ENCODE peak calls at places on chromosomes 1 and 21, in five cellular contexts. One of them, this sample, is unnamed.

GRCh38 chr1:232837085-232837484 is 31.9 kb downstream of the MAP10 start:
- DNase-seq in hepatocyte: peak
- DNase-seq in AG04450: no peak
- DNase-seq in epithelial cell of prostate: no peak
- DNase-seq in right atrium auricular region: no peak
- DNase-seq in this sample: no peak

GRCh38 chr1:223525957-223526356 is 132.7 kb downstream of the CCDC185 start:
- DNase-seq in right atrium auricular region: no peak
- DNase-seq in AG04450: no peak
- DNase-seq in epithelial cell of prostate: no peak
- DNase-seq in hepatocyte: no peak
- DNase-seq in this sample: no peak

GRCh38 chr1:50970927-50971582 is 1.0 kb downstream of the CDKN2C start:
- DNase-seq in hepatocyte: no peak
- DNase-seq in right atrium auricular region: no peak
- DNase-seq in AG04450: no peak
- DNase-seq in epithelial cell of prostate: no peak
- DNase-seq in this sample: no peak

GRCh38 chr1:209222826-209223225 is 360.7 kb upstream of the CAMK1G start:
- DNase-seq in AG04450: no peak
- DNase-seq in epithelial cell of prostate: no peak
- DNase-seq in hepatocyte: no peak
- DNase-seq in right atrium auricular region: no peak
- DNase-seq in this sample: no peak

GRCh38 chr1:19636065-19636464 is 8.0 kb upstream of the NBL1 start:
- DNase-seq in right atrium auricular region: no peak
- DNase-seq in epithelial cell of prostate: no peak
- DNase-seq in AG04450: no peak
- DNase-seq in hepatocyte: no peak
- DNase-seq in this sample: no peak

GRCh38 chr1:232472485-232473041 is 157.4 kb downstream of the SIPA1L2 start:
- DNase-seq in epithelial cell of prostate: no peak
- DNase-seq in right atrium auricular region: no peak
- DNase-seq in hepatocyte: no peak
- DNase-seq in AG04450: peak
- DNase-seq in this sample: no peak

GRCh38 chr1:156154317-156154749 is 948 bp downstream of the SEMA4A start:
- DNase-seq in epithelial cell of prostate: no peak
- DNase-seq in AG04450: no peak
- DNase-seq in right atrium auricular region: no peak
- DNase-seq in hepatocyte: no peak
- DNase-seq in this sample: no peak

GRCh38 chr1:201064806-201065205 is 41.3 kb upstream of the KIF21B start:
- DNase-seq in right atrium auricular region: no peak
- DNase-seq in epithelial cell of prostate: no peak
- DNase-seq in hepatocyte: no peak
- DNase-seq in AG04450: no peak
- DNase-seq in this sample: no peak

GRCh38 chr1:38243106-38243505 is 196.5 kb upstream of the POU3F1 start:
- DNase-seq in AG04450: no peak
- DNase-seq in epithelial cell of prostate: no peak
- DNase-seq in hepatocyte: peak
- DNase-seq in right atrium auricular region: no peak
- DNase-seq in this sample: no peak

GRCh38 chr1:30472526-30472925 is 250.9 kb downstream of the MATN1 start:
- DNase-seq in right atrium auricular region: no peak
- DNase-seq in hepatocyte: no peak
- DNase-seq in AG04450: no peak
- DNase-seq in epithelial cell of prostate: no peak
- DNase-seq in this sample: no peak

GRCh38 chr1:92087542-92087941 is 7.4 kb downstream of the BTBD8 start:
- DNase-seq in hepatocyte: no peak
- DNase-seq in AG04450: no peak
- DNase-seq in right atrium auricular region: no peak
- DNase-seq in epithelial cell of prostate: no peak
- DNase-seq in this sample: no peak

GRCh38 chr1:56586502-56586901 is 7.1 kb upstream of the PLPP3 start:
- DNase-seq in AG04450: no peak
- DNase-seq in epithelial cell of prostate: no peak
- DNase-seq in right atrium auricular region: no peak
- DNase-seq in hepatocyte: no peak
- DNase-seq in this sample: no peak

GRCh38 chr1:84708031-84708430 is 17.8 kb upstream of the SSX2IP start:
- DNase-seq in right atrium auricular region: no peak
- DNase-seq in AG04450: no peak
- DNase-seq in epithelial cell of prostate: no peak
- DNase-seq in hepatocyte: no peak
- DNase-seq in this sample: no peak

GRCh38 chr1:8116892-8117262 is 90.8 kb upstream of the ERRFI1 start:
- DNase-seq in AG04450: peak
- DNase-seq in right atrium auricular region: peak
- DNase-seq in hepatocyte: peak
- DNase-seq in epithelial cell of prostate: no peak
- DNase-seq in this sample: no peak

GRCh38 chr21:42162831-42163510 is 56.0 kb upstream of the ABCG1 start:
- DNase-seq in right atrium auricular region: no peak
- DNase-seq in AG04450: no peak
- DNase-seq in hepatocyte: no peak
- DNase-seq in epithelial cell of prostate: no peak
- DNase-seq in this sample: no peak

GRCh38 chr1:111515291-111516007 is 12.0 kb upstream of the ADORA3 start:
- DNase-seq in epithelial cell of prostate: no peak
- DNase-seq in hepatocyte: no peak
- DNase-seq in right atrium auricular region: peak
- DNase-seq in AG04450: no peak
- DNase-seq in this sample: no peak

GRCh38 chr1:54372978-54373377 is 33.2 kb downstream of the SSBP3 start:
- DNase-seq in right atrium auricular region: no peak
- DNase-seq in epithelial cell of prostate: no peak
- DNase-seq in AG04450: no peak
- DNase-seq in hepatocyte: no peak
- DNase-seq in this sample: no peak

GRCh38 chr1:92362970-92363369 is 64.1 kb downstream of the RPAP2 start:
- DNase-seq in hepatocyte: no peak
- DNase-seq in AG04450: no peak
- DNase-seq in right atrium auricular region: no peak
- DNase-seq in epithelial cell of prostate: no peak
- DNase-seq in this sample: no peak

GRCh38 chr1:99763956-99764355 is 2.5 kb downstream of the FRRS1 start:
- DNase-seq in epithelial cell of prostate: peak
- DNase-seq in AG04450: no peak
- DNase-seq in hepatocyte: no peak
- DNase-seq in right atrium auricular region: no peak
- DNase-seq in this sample: no peak

GRCh38 chr1:33261344-33261743 is 5.1 kb downstream of the ZNF362 start:
- DNase-seq in AG04450: no peak
- DNase-seq in right atrium auricular region: no peak
- DNase-seq in epithelial cell of prostate: no peak
- DNase-seq in hepatocyte: no peak
- DNase-seq in this sample: no peak

GRCh38 chr1:101008229-101008628 is 17.4 kb downstream of the DPH5 start:
- DNase-seq in right atrium auricular region: no peak
- DNase-seq in hepatocyte: no peak
- DNase-seq in epithelial cell of prostate: no peak
- DNase-seq in AG04450: no peak
- DNase-seq in this sample: no peak

GRCh38 chr1:156862602-156863599 is 2.2 kb downstream of the NTRK1 start:
- DNase-seq in hepatocyte: no peak
- DNase-seq in epithelial cell of prostate: no peak
- DNase-seq in right atrium auricular region: no peak
- DNase-seq in AG04450: no peak
- DNase-seq in this sample: no peak

GRCh38 chr1:2504224-2504948 is 22.0 kb downstream of the PANK4 start:
- DNase-seq in AG04450: no peak
- DNase-seq in hepatocyte: peak
- DNase-seq in epithelial cell of prostate: no peak
- DNase-seq in right atrium auricular region: no peak
- DNase-seq in this sample: no peak

GRCh38 chr1:45172015-45172414 is 34.4 kb downstream of the ZSWIM5 start:
- DNase-seq in hepatocyte: peak
- DNase-seq in AG04450: no peak
- DNase-seq in epithelial cell of prostate: no peak
- DNase-seq in right atrium auricular region: no peak
- DNase-seq in this sample: no peak

GRCh38 chr1:19569786-19570185 is 74.3 kb upstream of the NBL1 start:
- DNase-seq in hepatocyte: no peak
- DNase-seq in right atrium auricular region: no peak
- DNase-seq in epithelial cell of prostate: no peak
- DNase-seq in AG04450: peak
- DNase-seq in this sample: no peak

GRCh38 chr1:31859719-31860118 is 43.9 kb upstream of the SPOCD1 start:
- DNase-seq in hepatocyte: no peak
- DNase-seq in right atrium auricular region: no peak
- DNase-seq in epithelial cell of prostate: no peak
- DNase-seq in AG04450: no peak
- DNase-seq in this sample: no peak

GRCh38 chr1:12230549-12231275 is 882 bp downstream of the VPS13D start:
- DNase-seq in right atrium auricular region: no peak
- DNase-seq in hepatocyte: peak
- DNase-seq in AG04450: no peak
- DNase-seq in epithelial cell of prostate: no peak
- DNase-seq in this sample: no peak
- H3K27ac ChIP-seq in right atrium auricular region: peak
- H3K27ac ChIP-seq in hepatocyte: peak
- H3K27ac ChIP-seq in AG04450: no peak
- H3K27ac ChIP-seq in epithelial cell of prostate: peak
- H3K27ac ChIP-seq in this sample: peak

GRCh38 chr1:114173704-114174103 is 20.0 kb upstream of the SYT6 start:
- DNase-seq in hepatocyte: no peak
- DNase-seq in AG04450: no peak
- DNase-seq in epithelial cell of prostate: no peak
- DNase-seq in right atrium auricular region: no peak
- DNase-seq in this sample: no peak
- H3K27ac ChIP-seq in hepatocyte: no peak
- H3K27ac ChIP-seq in AG04450: no peak
- H3K27ac ChIP-seq in epithelial cell of prostate: no peak
- H3K27ac ChIP-seq in right atrium auricular region: no peak
- H3K27ac ChIP-seq in this sample: no peak

GRCh38 chr1:226820935-226821718 is 49.3 kb upstream of the PSEN2 start:
- DNase-seq in hepatocyte: peak
- DNase-seq in AG04450: peak
- DNase-seq in epithelial cell of prostate: peak
- DNase-seq in right atrium auricular region: peak
- DNase-seq in this sample: peak
- H3K27ac ChIP-seq in hepatocyte: peak
- H3K27ac ChIP-seq in AG04450: peak
- H3K27ac ChIP-seq in epithelial cell of prostate: no peak
- H3K27ac ChIP-seq in right atrium auricular region: peak
- H3K27ac ChIP-seq in this sample: peak

DNA sequence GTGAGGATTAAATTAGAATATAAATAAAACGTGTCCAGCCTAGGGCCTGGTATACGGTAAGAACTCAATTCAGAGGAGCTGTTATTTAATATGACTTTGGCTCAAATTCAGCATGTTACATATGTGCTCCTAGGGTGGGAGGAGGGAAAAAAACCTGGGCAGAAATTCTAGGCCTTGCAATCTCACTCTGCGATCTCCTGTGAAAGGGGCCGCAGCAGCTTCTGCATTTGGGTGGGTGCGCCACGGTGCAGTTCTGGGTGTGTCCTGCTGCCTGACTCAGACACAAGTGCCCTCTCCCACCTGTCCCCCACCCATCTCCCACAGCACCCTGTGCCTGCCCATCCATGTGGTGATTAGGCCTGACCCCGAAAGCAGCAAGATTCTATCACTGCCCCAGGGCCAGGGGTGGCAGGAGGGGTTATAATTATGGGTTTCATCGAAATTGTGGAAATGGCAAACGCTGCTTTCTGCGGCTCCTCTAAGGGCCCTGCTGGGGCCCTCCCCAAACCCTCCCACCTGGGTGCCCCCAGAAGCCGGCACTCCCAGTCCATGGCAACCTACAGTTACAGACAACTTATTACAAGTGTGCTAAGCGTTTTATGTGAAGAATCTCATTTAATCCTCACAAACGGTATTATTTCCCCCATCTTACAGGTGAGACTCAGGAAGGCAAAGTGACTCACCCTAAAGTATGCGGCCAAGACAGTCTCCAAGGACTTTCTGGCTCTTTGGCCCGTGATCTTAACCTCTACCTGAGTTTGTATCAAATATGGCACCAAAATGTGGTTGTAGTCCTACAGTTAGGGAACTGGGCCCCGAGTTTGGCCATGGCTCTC is 25.5 kb upstream of the GRHL3 start:
- DNase-seq in right atrium auricular region: no peak
- DNase-seq in epithelial cell of prostate: no peak
- DNase-seq in hepatocyte: no peak
- DNase-seq in AG04450: no peak
- DNase-seq in this sample: no peak
- H3K27ac ChIP-seq in right atrium auricular region: no peak
- H3K27ac ChIP-seq in epithelial cell of prostate: peak
- H3K27ac ChIP-seq in hepatocyte: peak
- H3K27ac ChIP-seq in AG04450: peak
- H3K27ac ChIP-seq in this sample: no peak

GRCh38 chr1:35725591-35725990 is 6.9 kb upstream of the C1orf216 start:
- DNase-seq in AG04450: no peak
- DNase-seq in right atrium auricular region: no peak
- DNase-seq in epithelial cell of prostate: no peak
- DNase-seq in hepatocyte: peak
- DNase-seq in this sample: peak
- H3K27ac ChIP-seq in AG04450: no peak
- H3K27ac ChIP-seq in right atrium auricular region: no peak
- H3K27ac ChIP-seq in epithelial cell of prostate: no peak
- H3K27ac ChIP-seq in hepatocyte: no peak
- H3K27ac ChIP-seq in this sample: peak

DNA sequence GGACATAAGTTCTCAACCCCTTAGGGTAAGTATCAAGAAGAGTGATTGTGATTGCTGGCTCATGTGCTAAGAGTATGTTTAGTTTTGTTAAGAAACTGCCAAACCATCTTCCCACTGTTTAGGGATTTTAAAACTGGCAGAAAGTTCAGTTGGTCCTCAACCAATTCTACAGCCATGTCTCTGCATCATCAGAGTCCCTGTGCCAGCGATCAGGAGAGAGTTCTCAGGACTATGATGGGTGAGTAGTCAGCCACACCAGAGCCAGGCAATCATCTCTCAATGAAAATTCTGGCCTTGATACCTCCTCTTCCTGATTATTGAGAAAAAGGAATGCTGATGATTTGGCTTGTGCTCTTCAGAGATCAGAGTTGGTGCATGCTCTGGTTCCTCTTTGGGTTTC is 193.8 kb downstream of the ZC3H11B start:
- DNase-seq in hepatocyte: no peak
- DNase-seq in epithelial cell of prostate: no peak
- DNase-seq in right atrium auricular region: no peak
- DNase-seq in AG04450: no peak
- DNase-seq in this sample: no peak
- H3K27ac ChIP-seq in hepatocyte: no peak
- H3K27ac ChIP-seq in epithelial cell of prostate: no peak
- H3K27ac ChIP-seq in right atrium auricular region: no peak
- H3K27ac ChIP-seq in AG04450: no peak
- H3K27ac ChIP-seq in this sample: no peak

This sample was measured in substantia nigra.